ENCODE peak calls at places on chromosomes 6 and 20, in four cellular contexts. K, Y, U and I are unnamed samples.
A peak's percentile ranks its signal among the peaks of the same experiment; 100 is the strongest.

GRCh38 chr20:5714261-5715041 is 35.8 kb upstream of the SHLD1 start:
- DNase-seq in U (no peak), Y (no peak), K (peak; percentile 76), I (peak; percentile 81)

GRCh38 chr20:35954907-35955251 is 577 bp upstream of the SCAND1 start:
- DNase-seq in Y (peak; percentile 77), U (peak; percentile 66), K (peak; percentile 30), I (peak; percentile 55)

GRCh38 chr6:89411269-89412070 is 603 bp downstream of the RRAGD start:
- DNase-seq in K (no peak), U (no peak), Y (peak; percentile 54), I (peak; percentile 53)

GRCh38 chr6:3868544-3868943 is 19.4 kb downstream of the FAM50B start:
- DNase-seq in K (no peak), U (peak; percentile 47), Y (peak; percentile 80), I (no peak)

GRCh38 chr6:84243240-84243639 is 15.8 kb upstream of the CEP162 start:
- DNase-seq in K (no peak), Y (peak; percentile 53), U (no peak), I (no peak)

GRCh38 chr20:43564993-43565757 is 6.3 kb downstream of the SGK2 start:
- DNase-seq in Y (no peak), U (no peak), K (no peak), I (no peak)

GRCh38 chr6:136677822-136678221 is 114.5 kb downstream of the MAP3K5 start:
- DNase-seq in K (peak; percentile 62), U (no peak), Y (no peak), I (no peak)

GRCh38 chr6:115969207-115969929 is 91.3 kb downstream of the FRK start:
- DNase-seq in U (no peak), Y (peak; percentile 7), K (no peak), I (no peak)

GRCh38 chr20:13422637-13423036 is 201.6 kb downstream of the ISM1 start:
- DNase-seq in U (no peak), Y (peak; percentile 21), K (peak; percentile 8), I (no peak)

GRCh38 chr20:1331101-1331500 is 2.2 kb upstream of the SDCBP2 start:
- DNase-seq in K (no peak), Y (no peak), U (no peak), I (no peak)

GRCh38 chr20:38447931-38448675 is 13.0 kb upstream of the SNHG17 start:
- DNase-seq in Y (no peak), U (no peak), K (no peak), I (peak; percentile 82)

GRCh38 chr20:45995213-45996097 is 13.3 kb upstream of the MMP9 start:
- DNase-seq in U (no peak), K (peak; percentile 96), Y (no peak), I (no peak)

GRCh38 chr6:140051521-140052455 is 677.3 kb upstream of the CITED2 start:
- DNase-seq in U (peak; percentile 90), K (peak; percentile 83), Y (peak; percentile 95), I (no peak)

GRCh38 chr6:31007694-31008093 is 2.6 kb upstream of the MUC22 start:
- DNase-seq in K (peak; percentile 97), Y (peak; percentile 66), U (peak; percentile 65), I (no peak)

GRCh38 chr6:166338854-166339253 is 3.5 kb downstream of the SFT2D1 start:
- DNase-seq in Y (no peak), K (no peak), U (no peak), I (no peak)

GRCh38 chr20:49283703-49284625 is 6.1 kb upstream of the ZNFX1 start:
- DNase-seq in U (no peak), K (peak; percentile 15), Y (peak; percentile 8), I (peak; percentile 7)
- H3K9me3 ChIP-seq in U (peaks cover 16% of the 10 kb centered on the region), K (peaks cover 36% of the 10 kb centered on the region), Y (no peaks in the 10 kb centered on the region), I (no peaks in the 10 kb centered on the region)

GRCh38 chr20:31708839-31709534 is 13.7 kb downstream of the BCL2L1 start:
- DNase-seq in U (no peak), Y (no peak), K (peak; percentile 4), I (peak; percentile 96)
- H3K79me2 ChIP-seq in U (peaks cover 90% of the 10 kb centered on the region), Y (peaks cover 91% of the 10 kb centered on the region), K (peaks cover 97% of the 10 kb centered on the region), I (peaks cover 78% of the 10 kb centered on the region)

DNA sequence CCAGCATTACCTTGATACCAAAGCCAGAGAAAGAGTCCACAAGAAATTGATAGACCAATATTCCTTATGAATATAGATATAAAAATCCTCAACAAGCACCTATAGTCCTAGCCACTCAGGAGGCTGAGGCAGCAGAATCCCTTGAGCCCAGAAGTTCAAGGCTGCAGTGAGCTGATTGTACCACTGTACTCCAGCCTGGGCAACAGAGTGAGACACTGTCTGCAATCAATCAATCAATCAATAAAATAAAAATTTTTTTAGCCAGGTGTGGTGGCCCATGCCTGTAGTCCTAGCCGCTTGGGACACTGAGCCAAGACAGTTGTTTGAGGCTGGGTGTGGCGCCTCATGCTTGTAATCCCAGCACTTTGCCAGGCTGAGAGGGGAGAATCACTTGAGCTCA is 18.9 kb upstream of the SMIM29 start:
- DNase-seq in K (no peak), U (no peak), Y (no peak), I (no peak)
- H3K9me3 ChIP-seq in K (no peaks in the 10 kb centered on the region), U (no peaks in the 10 kb centered on the region), Y (no peaks in the 10 kb centered on the region), I (no peaks in the 10 kb centered on the region)

GRCh38 chr6:34359438-34360158 is 32.9 kb downstream of the NUDT3 start:
- DNase-seq in U (no peak), K (peak; percentile 18), Y (peak; percentile 43), I (no peak)
- H3K79me2 ChIP-seq in U (peaks cover 30% of the 10 kb centered on the region), K (peaks cover 89% of the 10 kb centered on the region), Y (peaks cover 97% of the 10 kb centered on the region), I (peaks cover 85% of the 10 kb centered on the region)

GRCh38 chr6:357261-357790 is 34.2 kb upstream of the IRF4 start:
- DNase-seq in U (no peak), Y (no peak), K (no peak), I (no peak)

GRCh38 chr6:358432-358831 is 33.1 kb upstream of the IRF4 start:
- DNase-seq in K (no peak), U (no peak), Y (no peak), I (no peak)

GRCh38 chr6:357791-358341 is 33.7 kb upstream of the IRF4 start:
- DNase-seq in Y (no peak), K (no peak), U (no peak), I (no peak)

GRCh38 chr6:359261-360035 is 32.1 kb upstream of the IRF4 start:
- DNase-seq in Y (no peak), U (no peak), K (no peak), I (no peak)

GRCh38 chr6:358847-359246 is 32.7 kb upstream of the IRF4 start:
- DNase-seq in U (no peak), K (no peak), Y (no peak), I (no peak)
- H3K9me3 ChIP-seq in U (no peaks in the 10 kb centered on the region), K (no peaks in the 10 kb centered on the region), Y (no peaks in the 10 kb centered on the region), I (no peaks in the 10 kb centered on the region)

DNA sequence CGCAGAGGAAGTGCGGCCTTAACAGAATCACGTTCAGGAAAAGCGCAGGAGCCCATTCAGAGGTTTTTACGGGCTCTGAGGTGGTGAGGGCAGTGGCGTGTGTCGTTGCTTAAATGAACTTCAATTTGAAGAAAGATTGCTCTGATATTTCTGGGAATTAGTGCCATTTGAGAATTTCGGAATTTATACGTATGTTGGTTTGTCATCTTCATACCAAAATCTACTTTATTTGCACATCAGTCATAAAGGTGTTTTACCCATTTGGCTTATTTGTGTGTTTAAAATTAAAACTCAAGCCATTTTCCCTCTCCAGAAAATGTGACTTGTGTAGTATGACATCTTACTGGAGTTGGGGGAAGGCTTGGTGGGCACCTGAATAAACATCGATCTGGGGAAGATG is 48.1 kb upstream of the TULP4 start:
- DNase-seq in U (no peak), Y (no peak), K (no peak), I (no peak)
- H3K79me2 ChIP-seq in U (no peaks in the 10 kb centered on the region), Y (peaks cover 63% of the 10 kb centered on the region), K (peaks cover 19% of the 10 kb centered on the region), I (no peaks in the 10 kb centered on the region)

GRCh38 chr20:64026-64603 is 23.4 kb upstream of the DEFB125 start:
- DNase-seq in K (no peak), Y (no peak), U (no peak), I (no peak)
- H3K9me3 ChIP-seq in K (peaks cover 31% of the 10 kb centered on the region), Y (no peaks in the 10 kb centered on the region), U (no peaks in the 10 kb centered on the region), I (peaks cover 4% of the 10 kb centered on the region)

GRCh38 chr6:142842423-142843261 is 102.3 kb downstream of the HIVEP2 start:
- DNase-seq in K (peak; percentile 90), Y (peak; percentile 67), U (peak; percentile 34), I (no peak)
- H3K79me2 ChIP-seq in K (peaks cover 25% of the 10 kb centered on the region), Y (peaks cover 92% of the 10 kb centered on the region), U (peaks cover 19% of the 10 kb centered on the region), I (peaks cover 81% of the 10 kb centered on the region)